ENCODE peak calls at places on chromosomes 3 and 15, in ten cellular contexts. One of them, this sample, is unnamed.

GRCh38 chr3:56962200-56962599 is 98.3 kb upstream of the SPATA12 start:
- DNase-seq in cardiac fibroblast: no peak
- DNase-seq in neural progenitor cell: no peak
- DNase-seq in NB4: no peak
- DNase-seq in CD8-positive, alpha-beta T cell: no peak
- DNase-seq in stomach: no peak
- DNase-seq in GM06990: no peak
- DNase-seq in fibroblast of lung: no peak
- DNase-seq in fibroblast of pulmonary artery: no peak
- DNase-seq in transverse colon: no peak
- DNase-seq in this sample: no peak

GRCh38 chr15:63439536-63440264 is 58.1 kb upstream of the CA12 start:
- DNase-seq in cardiac fibroblast: peak; percentile 42
- DNase-seq in neural progenitor cell: no peak
- DNase-seq in NB4: no peak
- DNase-seq in CD8-positive, alpha-beta T cell: no peak
- DNase-seq in stomach: no peak
- DNase-seq in GM06990: no peak
- DNase-seq in fibroblast of lung: peak; percentile 25
- DNase-seq in fibroblast of pulmonary artery: no peak
- DNase-seq in transverse colon: no peak
- DNase-seq in this sample: no peak

GRCh38 chr3:183149915-183150825 is 12.4 kb downstream of the LAMP3 start:
- DNase-seq in cardiac fibroblast: peak; percentile 73
- DNase-seq in neural progenitor cell: no peak
- DNase-seq in NB4: peak; percentile 60
- DNase-seq in CD8-positive, alpha-beta T cell: no peak
- DNase-seq in stomach: no peak
- DNase-seq in GM06990: no peak
- DNase-seq in fibroblast of lung: no peak
- DNase-seq in fibroblast of pulmonary artery: peak; percentile 62
- DNase-seq in transverse colon: no peak
- DNase-seq in this sample: no peak

GRCh38 chr3:33392703-33393125 is 47.5 kb downstream of the UBP1 start:
- DNase-seq in cardiac fibroblast: peak; percentile 95
- DNase-seq in neural progenitor cell: no peak
- DNase-seq in NB4: no peak
- DNase-seq in CD8-positive, alpha-beta T cell: no peak
- DNase-seq in stomach: no peak
- DNase-seq in GM06990: no peak
- DNase-seq in fibroblast of lung: peak; percentile 93
- DNase-seq in fibroblast of pulmonary artery: peak; percentile 80
- DNase-seq in transverse colon: no peak
- DNase-seq in this sample: no peak

GRCh38 chr15:88745075-88745474 is 58.2 kb upstream of the ACAN start:
- DNase-seq in cardiac fibroblast: peak; percentile 13
- DNase-seq in neural progenitor cell: no peak
- DNase-seq in NB4: no peak
- DNase-seq in CD8-positive, alpha-beta T cell: no peak
- DNase-seq in stomach: no peak
- DNase-seq in GM06990: no peak
- DNase-seq in fibroblast of lung: no peak
- DNase-seq in fibroblast of pulmonary artery: no peak
- DNase-seq in transverse colon: no peak
- DNase-seq in this sample: no peak

GRCh38 chr3:196640501-196640968 is 1.0 kb downstream of the NRROS start:
- DNase-seq in cardiac fibroblast: no peak
- DNase-seq in neural progenitor cell: no peak
- DNase-seq in NB4: peak; percentile 68
- DNase-seq in CD8-positive, alpha-beta T cell: no peak
- DNase-seq in stomach: no peak
- DNase-seq in GM06990: peak; percentile 56
- DNase-seq in fibroblast of lung: no peak
- DNase-seq in fibroblast of pulmonary artery: no peak
- DNase-seq in transverse colon: no peak
- DNase-seq in this sample: no peak

GRCh38 chr3:149247929-149248691 is 26.5 kb upstream of the CP start:
- DNase-seq in cardiac fibroblast: peak; percentile 39
- DNase-seq in neural progenitor cell: no peak
- DNase-seq in NB4: peak; percentile 65
- DNase-seq in CD8-positive, alpha-beta T cell: no peak
- DNase-seq in stomach: no peak
- DNase-seq in GM06990: peak; percentile 40
- DNase-seq in fibroblast of lung: peak; percentile 48
- DNase-seq in fibroblast of pulmonary artery: peak; percentile 35
- DNase-seq in transverse colon: no peak
- DNase-seq in this sample: no peak

GRCh38 chr3:15630646-15631350 is 29.3 kb downstream of the BTD start:
- DNase-seq in cardiac fibroblast: peak; percentile 84
- DNase-seq in neural progenitor cell: no peak
- DNase-seq in NB4: no peak
- DNase-seq in CD8-positive, alpha-beta T cell: no peak
- DNase-seq in stomach: no peak
- DNase-seq in GM06990: no peak
- DNase-seq in fibroblast of lung: peak; percentile 84
- DNase-seq in fibroblast of pulmonary artery: peak; percentile 82
- DNase-seq in transverse colon: no peak
- DNase-seq in this sample: no peak

GRCh38 chr15:52466134-52466701 is 62.5 kb downstream of the MYO5A start:
- DNase-seq in cardiac fibroblast: no peak
- DNase-seq in neural progenitor cell: peak; percentile 13
- DNase-seq in NB4: peak; percentile 82
- DNase-seq in CD8-positive, alpha-beta T cell: no peak
- DNase-seq in stomach: peak; percentile 40
- DNase-seq in GM06990: peak; percentile 86
- DNase-seq in fibroblast of lung: peak; percentile 8
- DNase-seq in fibroblast of pulmonary artery: no peak
- DNase-seq in transverse colon: peak; percentile 78
- DNase-seq in this sample: peak; percentile 37

GRCh38 chr3:118968111-118968510 is 66.5 kb downstream of the IGSF11 start:
- DNase-seq in cardiac fibroblast: no peak
- DNase-seq in neural progenitor cell: peak; percentile 30
- DNase-seq in NB4: peak; percentile 45
- DNase-seq in CD8-positive, alpha-beta T cell: no peak
- DNase-seq in stomach: no peak
- DNase-seq in GM06990: no peak
- DNase-seq in fibroblast of lung: no peak
- DNase-seq in fibroblast of pulmonary artery: no peak
- DNase-seq in transverse colon: no peak
- DNase-seq in this sample: no peak

GRCh38 chr3:122356402-122356801 is 26.6 kb downstream of the MIX23 start:
- DNase-seq in cardiac fibroblast: peak; percentile 54
- DNase-seq in neural progenitor cell: peak; percentile 60
- DNase-seq in NB4: peak; percentile 54
- DNase-seq in CD8-positive, alpha-beta T cell: peak; percentile 11
- DNase-seq in stomach: peak; percentile 67
- DNase-seq in GM06990: peak; percentile 3
- DNase-seq in fibroblast of lung: peak; percentile 30
- DNase-seq in fibroblast of pulmonary artery: peak; percentile 31
- DNase-seq in transverse colon: peak; percentile 78
- DNase-seq in this sample: peak; percentile 51

GRCh38 chr15:82263350-82263749 is 732 bp downstream of the SAXO2 start:
- DNase-seq in cardiac fibroblast: no peak
- DNase-seq in neural progenitor cell: peak; percentile 16
- DNase-seq in NB4: no peak
- DNase-seq in CD8-positive, alpha-beta T cell: no peak
- DNase-seq in stomach: no peak
- DNase-seq in GM06990: no peak
- DNase-seq in fibroblast of lung: no peak
- DNase-seq in fibroblast of pulmonary artery: no peak
- DNase-seq in transverse colon: no peak
- DNase-seq in this sample: no peak

GRCh38 chr3:46892285-46893145 is 15.0 kb downstream of the PTH1R start:
- DNase-seq in cardiac fibroblast: peak; percentile 36
- DNase-seq in neural progenitor cell: peak; percentile 93
- DNase-seq in NB4: peak; percentile 82
- DNase-seq in CD8-positive, alpha-beta T cell: no peak
- DNase-seq in stomach: peak; percentile 73
- DNase-seq in GM06990: no peak
- DNase-seq in fibroblast of lung: peak; percentile 40
- DNase-seq in fibroblast of pulmonary artery: peak; percentile 46
- DNase-seq in transverse colon: peak; percentile 60
- DNase-seq in this sample: peak; percentile 83
- H3K4me3 ChIP-seq in cardiac fibroblast: peak overlapping the region; percentile 44
- H3K4me3 ChIP-seq in neural progenitor cell: peak overlapping the region; percentile 40
- H3K4me3 ChIP-seq in NB4: peak overlapping the region; percentile 38
- H3K4me3 ChIP-seq in CD8-positive, alpha-beta T cell: peak overlapping the region; percentile 23
- H3K4me3 ChIP-seq in stomach: peak overlapping the region; percentile 56
- H3K4me3 ChIP-seq in GM06990: no peak overlapping the region
- H3K4me3 ChIP-seq in fibroblast of lung: peak overlapping the region; percentile 34
- H3K4me3 ChIP-seq in fibroblast of pulmonary artery: peak overlapping the region; percentile 14
- H3K4me3 ChIP-seq in transverse colon: no peak overlapping the region
- H3K4me3 ChIP-seq in this sample: peak overlapping the region; percentile 25

GRCh38 chr3:19365471-19365870 is 217.2 kb downstream of the KCNH8 start:
- DNase-seq in cardiac fibroblast: no peak
- DNase-seq in neural progenitor cell: no peak
- DNase-seq in NB4: no peak
- DNase-seq in CD8-positive, alpha-beta T cell: no peak
- DNase-seq in stomach: no peak
- DNase-seq in GM06990: no peak
- DNase-seq in fibroblast of lung: no peak
- DNase-seq in fibroblast of pulmonary artery: no peak
- DNase-seq in transverse colon: no peak
- DNase-seq in this sample: no peak

GRCh38 chr3:19363071-19363470 is 214.8 kb downstream of the KCNH8 start:
- DNase-seq in cardiac fibroblast: no peak
- DNase-seq in neural progenitor cell: no peak
- DNase-seq in NB4: no peak
- DNase-seq in CD8-positive, alpha-beta T cell: no peak
- DNase-seq in stomach: no peak
- DNase-seq in GM06990: no peak
- DNase-seq in fibroblast of lung: no peak
- DNase-seq in fibroblast of pulmonary artery: no peak
- DNase-seq in transverse colon: no peak
- DNase-seq in this sample: no peak

GRCh38 chr3:19364150-19364549 is 215.8 kb downstream of the KCNH8 start:
- DNase-seq in cardiac fibroblast: peak; percentile 5
- DNase-seq in neural progenitor cell: no peak
- DNase-seq in NB4: peak; percentile 1
- DNase-seq in CD8-positive, alpha-beta T cell: no peak
- DNase-seq in stomach: no peak
- DNase-seq in GM06990: no peak
- DNase-seq in fibroblast of lung: no peak
- DNase-seq in fibroblast of pulmonary artery: no peak
- DNase-seq in transverse colon: no peak
- DNase-seq in this sample: no peak
- H3K4me3 ChIP-seq in cardiac fibroblast: no peak overlapping the region
- H3K4me3 ChIP-seq in neural progenitor cell: no peak overlapping the region
- H3K4me3 ChIP-seq in NB4: no peak overlapping the region
- H3K4me3 ChIP-seq in CD8-positive, alpha-beta T cell: no peak overlapping the region
- H3K4me3 ChIP-seq in stomach: no peak overlapping the region
- H3K4me3 ChIP-seq in GM06990: no peak overlapping the region
- H3K4me3 ChIP-seq in fibroblast of lung: no peak overlapping the region
- H3K4me3 ChIP-seq in fibroblast of pulmonary artery: no peak overlapping the region
- H3K4me3 ChIP-seq in transverse colon: no peak overlapping the region
- H3K4me3 ChIP-seq in this sample: no peak overlapping the region

DNA sequence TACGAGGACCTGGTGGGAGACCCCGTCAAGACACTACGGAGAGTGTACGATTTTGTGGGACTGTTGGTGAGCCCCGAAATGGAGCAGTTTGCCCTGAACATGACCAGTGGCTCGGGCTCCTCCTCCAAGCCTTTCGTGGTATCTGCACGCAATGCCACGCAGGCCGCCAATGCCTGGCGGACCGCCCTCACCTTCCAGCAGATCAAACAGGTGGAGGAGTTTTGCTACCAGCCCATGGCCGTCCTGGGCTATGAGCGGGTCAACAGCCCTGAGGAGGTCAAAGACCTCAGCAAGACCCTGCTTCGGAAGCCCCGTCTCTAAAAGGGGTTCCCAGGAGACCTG is 2.5 kb downstream of the CHST2 start:
- DNase-seq in cardiac fibroblast: no peak
- DNase-seq in neural progenitor cell: no peak
- DNase-seq in NB4: no peak
- DNase-seq in CD8-positive, alpha-beta T cell: no peak
- DNase-seq in stomach: no peak
- DNase-seq in GM06990: no peak
- DNase-seq in fibroblast of lung: no peak
- DNase-seq in fibroblast of pulmonary artery: no peak
- DNase-seq in transverse colon: no peak
- DNase-seq in this sample: peak; percentile 51
- H3K4me3 ChIP-seq in cardiac fibroblast: peak overlapping the region; percentile 86
- H3K4me3 ChIP-seq in neural progenitor cell: no peak overlapping the region
- H3K4me3 ChIP-seq in NB4: no peak overlapping the region
- H3K4me3 ChIP-seq in CD8-positive, alpha-beta T cell: no peak overlapping the region
- H3K4me3 ChIP-seq in stomach: peak overlapping the region; percentile 90
- H3K4me3 ChIP-seq in GM06990: peak overlapping the region; percentile 96
- H3K4me3 ChIP-seq in fibroblast of lung: no peak overlapping the region
- H3K4me3 ChIP-seq in fibroblast of pulmonary artery: no peak overlapping the region
- H3K4me3 ChIP-seq in transverse colon: no peak overlapping the region
- H3K4me3 ChIP-seq in this sample: no peak overlapping the region

GRCh38 chr3:12438318-12438717 is 46.0 kb upstream of the TSEN2 start:
- DNase-seq in cardiac fibroblast: no peak
- DNase-seq in neural progenitor cell: no peak
- DNase-seq in NB4: no peak
- DNase-seq in CD8-positive, alpha-beta T cell: no peak
- DNase-seq in stomach: no peak
- DNase-seq in GM06990: no peak
- DNase-seq in fibroblast of lung: no peak
- DNase-seq in fibroblast of pulmonary artery: no peak
- DNase-seq in transverse colon: no peak
- DNase-seq in this sample: no peak

GRCh38 chr3:12439161-12439560 is 45.1 kb upstream of the TSEN2 start:
- DNase-seq in cardiac fibroblast: no peak
- DNase-seq in neural progenitor cell: no peak
- DNase-seq in NB4: no peak
- DNase-seq in CD8-positive, alpha-beta T cell: no peak
- DNase-seq in stomach: no peak
- DNase-seq in GM06990: no peak
- DNase-seq in fibroblast of lung: no peak
- DNase-seq in fibroblast of pulmonary artery: no peak
- DNase-seq in transverse colon: peak; percentile 83
- DNase-seq in this sample: no peak

GRCh38 chr3:12437861-12438260 is 46.4 kb upstream of the TSEN2 start:
- DNase-seq in cardiac fibroblast: no peak
- DNase-seq in neural progenitor cell: no peak
- DNase-seq in NB4: no peak
- DNase-seq in CD8-positive, alpha-beta T cell: no peak
- DNase-seq in stomach: no peak
- DNase-seq in GM06990: no peak
- DNase-seq in fibroblast of lung: no peak
- DNase-seq in fibroblast of pulmonary artery: no peak
- DNase-seq in transverse colon: no peak
- DNase-seq in this sample: no peak

GRCh38 chr3:12436514-12437222 is 47.6 kb upstream of the TSEN2 start:
- DNase-seq in cardiac fibroblast: peak; percentile 39
- DNase-seq in neural progenitor cell: no peak
- DNase-seq in NB4: no peak
- DNase-seq in CD8-positive, alpha-beta T cell: no peak
- DNase-seq in stomach: no peak
- DNase-seq in GM06990: no peak
- DNase-seq in fibroblast of lung: peak; percentile 78
- DNase-seq in fibroblast of pulmonary artery: peak; percentile 68
- DNase-seq in transverse colon: no peak
- DNase-seq in this sample: peak; percentile 67

GRCh38 chr3:12437223-12437605 is 47.1 kb upstream of the TSEN2 start:
- DNase-seq in cardiac fibroblast: no peak
- DNase-seq in neural progenitor cell: no peak
- DNase-seq in NB4: no peak
- DNase-seq in CD8-positive, alpha-beta T cell: no peak
- DNase-seq in stomach: no peak
- DNase-seq in GM06990: no peak
- DNase-seq in fibroblast of lung: no peak
- DNase-seq in fibroblast of pulmonary artery: no peak
- DNase-seq in transverse colon: no peak
- DNase-seq in this sample: no peak
- H3K4me3 ChIP-seq in cardiac fibroblast: no peak overlapping the region
- H3K4me3 ChIP-seq in neural progenitor cell: no peak overlapping the region
- H3K4me3 ChIP-seq in NB4: no peak overlapping the region
- H3K4me3 ChIP-seq in CD8-positive, alpha-beta T cell: no peak overlapping the region
- H3K4me3 ChIP-seq in stomach: no peak overlapping the region
- H3K4me3 ChIP-seq in GM06990: no peak overlapping the region
- H3K4me3 ChIP-seq in fibroblast of lung: no peak overlapping the region
- H3K4me3 ChIP-seq in fibroblast of pulmonary artery: no peak overlapping the region
- H3K4me3 ChIP-seq in transverse colon: no peak overlapping the region
- H3K4me3 ChIP-seq in this sample: no peak overlapping the region

GRCh38 chr3:155872904-155873646 is 2.6 kb downstream of the GMPS start:
- DNase-seq in cardiac fibroblast: no peak
- DNase-seq in neural progenitor cell: no peak
- DNase-seq in NB4: peak; percentile 46
- DNase-seq in CD8-positive, alpha-beta T cell: no peak
- DNase-seq in stomach: no peak
- DNase-seq in GM06990: no peak
- DNase-seq in fibroblast of lung: no peak
- DNase-seq in fibroblast of pulmonary artery: no peak
- DNase-seq in transverse colon: no peak
- DNase-seq in this sample: no peak
- H3K4me3 ChIP-seq in cardiac fibroblast: no peak overlapping the region
- H3K4me3 ChIP-seq in neural progenitor cell: peak overlapping the region; percentile 97
- H3K4me3 ChIP-seq in NB4: peak overlapping the region; percentile 93
- H3K4me3 ChIP-seq in CD8-positive, alpha-beta T cell: no peak overlapping the region
- H3K4me3 ChIP-seq in stomach: no peak overlapping the region
- H3K4me3 ChIP-seq in GM06990: no peak overlapping the region
- H3K4me3 ChIP-seq in fibroblast of lung: peak overlapping the region; percentile 96
- H3K4me3 ChIP-seq in fibroblast of pulmonary artery: peak overlapping the region; percentile 86
- H3K4me3 ChIP-seq in transverse colon: no peak overlapping the region
- H3K4me3 ChIP-seq in this sample: no peak overlapping the region

This sample was measured in right cardiac atrium.